ENCODE peak calls at places on chromosomes 16 and 17, in nine cellular contexts. C is uterus, P is prostate gland, K is IMR-90, M is heart left ventricle, S is stomach, U is adrenal gland, H is spleen, A is K562. V is an unnamed sample.

GRCh38 chr17:78736526-78737079 is 45.5 kb downstream of the CYTH1 start:
- DNase-seq in A (peak), C (peak), U (peak), H (peak), M (peak), S (peak), P (peak), K (no peak), V (peak)

GRCh38 chr17:76529224-76529642 is 8.3 kb downstream of the CYGB start:
- DNase-seq in K (peak), P (peak), C (peak), U (no peak), H (no peak), A (no peak), S (peak), M (peak), V (peak)

GRCh38 chr17:1783834-1784611 is 22.2 kb downstream of the SERPINF1 start:
- DNase-seq in K (peak), S (peak), H (peak), P (peak), A (peak), C (peak), M (no peak), U (peak), V (peak)

GRCh38 chr16:23128056-23128455 is 21.2 kb downstream of the USP31 start:
- DNase-seq in K (no peak), M (no peak), S (no peak), P (no peak), A (no peak), C (no peak), U (no peak), H (no peak), V (no peak)

GRCh38 chr16:56316545-56316944 is 108.8 kb downstream of the AMFR start:
- DNase-seq in A (no peak), U (no peak), S (no peak), M (no peak), P (no peak), H (no peak), C (no peak), K (no peak), V (no peak)

GRCh38 chr16:8589293-8590160 is 784 bp downstream of the TMEM114 start:
- DNase-seq in C (no peak), H (no peak), S (no peak), U (no peak), K (no peak), M (no peak), A (no peak), P (no peak), V (no peak)

GRCh38 chr17:12088035-12088434 is 67.4 kb downstream of the MAP2K4 start:
- DNase-seq in S (no peak), A (no peak), M (no peak), P (no peak), H (no peak), K (no peak), U (no peak), C (no peak), V (no peak)

GRCh38 chr16:49504626-49505025 is 131.0 kb downstream of the C16orf78 start:
- DNase-seq in S (no peak), K (no peak), H (peak), P (no peak), U (no peak), A (no peak), M (no peak), C (no peak), V (no peak)

GRCh38 chr17:62678214-62678919 is 50.9 kb downstream of the MRC2 start:
- DNase-seq in S (no peak), U (no peak), H (no peak), A (no peak), C (no peak), P (no peak), M (peak), K (no peak), V (peak)

GRCh38 chr16:75529056-75529905 is 6.6 kb downstream of the CHST5 start:
- DNase-seq in C (no peak), K (no peak), U (no peak), S (no peak), M (no peak), H (no peak), P (no peak), A (no peak), V (no peak)
- TF ChIP-seq POLR2A in C (no peak), K (no peak), U (no peak), S (no peak), M (no peak), H (no peak), P (no peak), A (no peak), V (no peak)

DNA sequence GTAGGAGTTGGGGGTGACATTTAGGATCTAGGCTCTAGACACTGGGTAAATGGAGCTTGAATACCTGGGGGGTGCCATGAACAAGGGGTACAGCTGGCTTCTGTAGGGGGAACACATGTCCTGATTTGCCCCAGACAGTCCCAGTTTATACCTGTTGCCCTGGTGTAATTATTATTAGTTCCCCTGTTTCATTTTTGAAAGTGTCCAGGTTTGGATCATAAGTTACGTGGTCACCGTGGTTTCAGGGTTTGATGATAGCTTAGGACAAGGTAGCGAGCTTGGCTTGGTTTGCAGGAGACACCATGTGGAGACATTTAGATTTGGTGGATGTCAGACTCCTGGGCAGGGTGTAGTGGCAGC is 5.5 kb downstream of the MLLT6 start:
- DNase-seq in P (no peak), U (no peak), S (no peak), C (no peak), M (no peak), H (no peak), A (no peak), K (no peak), V (no peak)
- TF ChIP-seq POLR2A in P (no peak), U (no peak), S (no peak), C (no peak), M (no peak), H (no peak), A (no peak), K (no peak), V (no peak)

GRCh38 chr17:55238197-55238930 is 26.4 kb upstream of the HLF start:
- DNase-seq in K (peak), S (peak), A (peak), M (peak), U (peak), C (peak), H (peak), P (peak), V (peak)
- TF ChIP-seq POLR2A in K (no peak), S (no peak), A (no peak), M (no peak), U (peak), C (peak), H (no peak), P (peak), V (no peak)

GRCh38 chr16:2866422-2866821 is 8.5 kb upstream of the PRSS22 start:
- DNase-seq in H (no peak), A (no peak), S (no peak), C (no peak), P (no peak), U (no peak), K (no peak), M (no peak), V (no peak)

GRCh38 chr16:2867661-2867986 is 9.7 kb upstream of the PRSS22 start:
- DNase-seq in K (no peak), H (no peak), P (no peak), C (no peak), U (no peak), M (no peak), S (no peak), A (no peak), V (no peak)

GRCh38 chr16:2869502-2870064 is 11.6 kb upstream of the PRSS22 start:
- DNase-seq in C (no peak), U (no peak), A (no peak), K (no peak), S (no peak), P (no peak), H (peak), M (no peak), V (no peak)

GRCh38 chr16:2871926-2872325 is 11.1 kb upstream of the FLYWCH2 start:
- DNase-seq in M (no peak), K (no peak), A (no peak), H (no peak), S (no peak), C (no peak), U (no peak), P (no peak), V (no peak)

GRCh38 chr16:2867987-2868789 is 10.2 kb upstream of the PRSS22 start:
- DNase-seq in H (peak), S (peak), C (peak), K (peak), M (peak), P (peak), A (peak), U (peak), V (peak)
- TF ChIP-seq POLR2A in H (no peak), S (no peak), C (peak), K (peak), M (no peak), P (no peak), A (peak), U (peak), V (peak)

GRCh38 chr16:85796599-85796998 is 2.7 kb downstream of the EMC8 start:
- DNase-seq in M (no peak), U (no peak), K (no peak), A (no peak), S (no peak), P (no peak), H (no peak), C (no peak), V (no peak)

GRCh38 chr16:85800321-85800669 is 800 bp downstream of the COX4I1 start:
- DNase-seq in P (no peak), K (no peak), U (no peak), H (no peak), M (no peak), A (peak), S (no peak), C (no peak), V (no peak)

GRCh38 chr16:85798901-85799496 is 345 bp downstream of the EMC8 start:
- DNase-seq in U (no peak), M (peak), S (no peak), H (peak), A (peak), P (no peak), C (no peak), K (peak), V (no peak)

GRCh38 chr16:85798283-85798776 is 1.0 kb downstream of the EMC8 start:
- DNase-seq in C (no peak), H (no peak), M (no peak), A (peak), U (no peak), K (peak), S (no peak), P (no peak), V (no peak)

DNA sequence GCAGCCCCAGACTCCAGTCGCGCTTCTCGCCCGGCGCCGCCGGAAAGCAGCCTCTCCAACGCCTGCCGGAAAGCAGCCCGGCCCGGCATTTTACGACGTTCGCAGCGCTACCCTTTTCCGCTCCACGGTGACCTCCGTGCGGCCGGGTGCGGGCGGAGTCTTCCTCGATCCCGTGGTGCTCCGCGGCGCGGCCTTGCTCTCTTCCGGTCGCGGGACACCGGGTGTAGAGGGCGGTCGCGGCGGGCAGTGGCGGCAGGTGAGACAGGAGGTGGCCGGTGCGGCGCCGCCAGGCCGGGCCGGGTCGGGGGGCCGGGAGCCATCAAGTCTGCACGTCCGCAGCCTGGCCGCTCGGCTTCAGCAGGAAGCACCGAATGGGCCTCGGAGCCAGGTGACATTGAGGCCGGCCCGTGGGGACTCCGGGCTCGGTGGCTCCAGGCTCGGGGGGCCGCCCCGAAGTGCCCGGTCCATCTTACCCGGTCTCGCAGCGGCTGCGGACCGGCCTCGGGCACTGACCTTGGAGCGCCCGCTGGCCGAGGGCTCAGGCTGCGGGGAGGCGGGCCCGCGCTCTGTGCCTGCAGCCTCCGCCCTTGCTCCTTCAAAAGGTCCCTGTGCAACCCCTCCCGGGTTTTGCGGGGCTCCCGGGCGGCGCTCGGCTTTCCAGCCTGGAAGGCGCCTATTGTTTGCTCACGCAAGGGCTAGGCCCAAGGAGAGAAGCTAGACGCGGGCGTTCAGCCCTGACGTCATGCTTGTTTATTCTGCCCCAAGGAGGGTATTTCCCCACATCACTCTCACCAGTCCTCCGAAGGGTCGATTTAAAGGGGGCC is at the start of the genes COX4I1 and EMC8:
- DNase-seq in U (peak), P (peak), C (peak), K (peak), A (peak), H (peak), S (peak), M (peak), V (peak)
- TF ChIP-seq POLR2A in U (peak), P (peak), C (peak), K (peak), A (peak), H (peak), S (no peak), M (peak), V (peak)

GRCh38 chr17:28726912-28727726 is 1.1 kb upstream of the TLCD1 start:
- DNase-seq in K (peak), C (peak), M (peak), P (peak), A (peak), H (peak), U (peak), S (peak), V (peak)
- TF ChIP-seq POLR2A in K (peak), C (peak), M (no peak), P (no peak), A (peak), H (no peak), U (peak), S (no peak), V (no peak)

DNA sequence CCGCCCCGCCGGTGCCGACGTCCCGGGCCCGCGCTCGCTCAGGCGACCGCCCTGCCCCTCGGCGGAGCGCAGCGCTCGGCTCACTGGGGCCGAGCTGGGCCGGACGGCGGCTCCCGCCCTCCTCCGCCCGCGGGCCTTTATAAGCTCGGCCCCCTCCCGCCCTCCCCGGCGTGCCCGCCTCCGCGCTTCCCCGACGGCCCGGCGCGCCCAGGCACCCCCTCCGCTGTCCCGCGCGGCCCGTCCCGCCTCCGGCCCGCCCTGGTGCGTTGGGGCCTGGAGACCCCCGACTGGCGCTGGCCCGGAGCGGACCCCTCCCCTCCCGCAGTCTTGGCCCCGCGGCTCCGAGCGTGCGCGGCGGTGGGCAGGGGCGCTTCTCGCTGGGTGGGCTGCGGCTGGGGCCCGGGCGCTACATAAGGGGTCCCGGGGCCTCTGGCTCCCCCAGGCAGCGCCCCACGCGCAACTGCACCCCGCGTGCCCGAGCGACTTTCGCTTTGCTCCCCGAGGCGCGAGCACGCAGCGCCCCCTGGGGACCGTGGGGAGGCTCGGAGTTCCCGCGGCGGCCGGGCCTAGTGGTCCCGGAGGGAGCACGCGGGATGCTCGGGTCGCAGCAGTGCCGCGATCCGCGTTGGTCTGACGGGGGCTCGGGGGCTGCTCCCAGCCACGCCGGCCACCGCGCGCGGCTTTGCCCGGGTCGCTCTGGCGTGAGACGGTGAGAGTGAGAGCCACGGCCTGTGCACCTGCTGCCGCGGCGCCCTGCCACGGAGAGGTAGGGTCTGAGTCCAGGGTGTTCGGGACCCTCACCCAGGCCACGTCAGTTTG is at the start of gene PIEZO1:
- DNase-seq in A (peak), S (peak), H (peak), C (peak), U (peak), M (peak), P (peak), K (peak), V (peak)
- TF ChIP-seq POLR2A in A (no peak), S (no peak), H (peak), C (peak), U (peak), M (no peak), P (peak), K (peak), V (no peak)

DNA sequence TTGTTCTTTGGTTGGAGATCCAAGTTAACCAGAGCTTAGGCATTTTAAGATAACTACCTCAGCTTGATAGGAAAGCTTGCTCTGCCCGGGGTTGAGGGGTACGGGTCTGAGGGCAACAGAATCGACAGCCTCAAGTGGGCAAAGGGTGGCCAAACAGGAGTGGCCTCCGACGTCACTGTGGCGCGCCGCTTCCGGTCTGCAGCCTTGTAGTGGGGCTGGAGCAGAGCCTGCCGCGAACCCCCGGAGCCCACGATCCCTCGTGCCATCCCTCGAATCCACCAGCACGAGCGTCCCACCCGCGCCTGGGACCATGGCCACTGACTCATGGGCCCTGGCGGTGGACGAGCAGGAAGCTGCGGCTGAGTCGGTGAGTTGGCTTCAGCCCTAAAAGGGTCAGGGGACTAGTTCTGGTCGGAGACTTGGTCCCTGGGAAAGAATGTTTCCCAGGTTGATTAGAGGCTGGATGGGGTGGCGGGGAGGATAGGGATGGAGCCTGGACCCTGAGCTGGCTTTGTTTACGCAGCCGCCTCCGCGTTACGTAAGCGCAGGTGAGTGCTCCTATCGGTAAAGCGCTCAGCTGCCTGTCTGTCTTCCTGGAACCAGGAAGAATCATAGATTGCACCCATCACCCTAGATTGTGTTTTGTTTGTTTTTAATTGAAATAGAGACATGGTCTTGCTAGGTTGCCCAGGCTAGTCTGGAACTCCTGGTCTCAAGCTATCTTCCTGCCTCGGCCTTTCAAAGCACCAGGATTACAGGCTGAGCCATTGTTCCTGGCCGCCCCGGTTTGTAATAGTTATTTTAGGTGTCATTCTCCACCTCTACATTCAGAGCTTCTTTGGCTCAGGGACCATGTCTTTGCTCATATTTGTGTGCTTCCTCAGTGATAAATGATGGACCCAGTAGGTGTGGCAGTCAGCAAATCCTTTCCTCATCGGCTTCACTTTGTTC is at the start of gene DDX19B:
- DNase-seq in P (peak), S (peak), U (peak), M (peak), H (peak), C (peak), A (peak), K (peak), V (peak)
- TF ChIP-seq POLR2A in P (no peak), S (no peak), U (peak), M (no peak), H (peak), C (peak), A (peak), K (peak), V (peak)

GRCh38 chr16:57484515-57485005 is 1.7 kb downstream of the DOK4 start:
- DNase-seq in A (no peak), U (no peak), H (no peak), K (no peak), M (no peak), S (no peak), C (no peak), P (no peak), V (no peak)

GRCh38 chr16:57486858-57487834 is 853 bp upstream of the DOK4 start:
- DNase-seq in C (no peak), H (peak), M (no peak), P (no peak), U (no peak), K (no peak), A (no peak), S (no peak), V (no peak)

GRCh38 chr16:57485091-57485915 is 990 bp downstream of the DOK4 start:
- DNase-seq in A (no peak), U (no peak), K (no peak), M (no peak), H (peak), C (no peak), P (no peak), S (peak), V (no peak)

GRCh38 chr16:57483725-57484514 is 2.4 kb downstream of the DOK4 start:
- DNase-seq in H (peak), P (peak), S (peak), M (no peak), A (no peak), K (no peak), U (no peak), C (peak), V (no peak)

DNA sequence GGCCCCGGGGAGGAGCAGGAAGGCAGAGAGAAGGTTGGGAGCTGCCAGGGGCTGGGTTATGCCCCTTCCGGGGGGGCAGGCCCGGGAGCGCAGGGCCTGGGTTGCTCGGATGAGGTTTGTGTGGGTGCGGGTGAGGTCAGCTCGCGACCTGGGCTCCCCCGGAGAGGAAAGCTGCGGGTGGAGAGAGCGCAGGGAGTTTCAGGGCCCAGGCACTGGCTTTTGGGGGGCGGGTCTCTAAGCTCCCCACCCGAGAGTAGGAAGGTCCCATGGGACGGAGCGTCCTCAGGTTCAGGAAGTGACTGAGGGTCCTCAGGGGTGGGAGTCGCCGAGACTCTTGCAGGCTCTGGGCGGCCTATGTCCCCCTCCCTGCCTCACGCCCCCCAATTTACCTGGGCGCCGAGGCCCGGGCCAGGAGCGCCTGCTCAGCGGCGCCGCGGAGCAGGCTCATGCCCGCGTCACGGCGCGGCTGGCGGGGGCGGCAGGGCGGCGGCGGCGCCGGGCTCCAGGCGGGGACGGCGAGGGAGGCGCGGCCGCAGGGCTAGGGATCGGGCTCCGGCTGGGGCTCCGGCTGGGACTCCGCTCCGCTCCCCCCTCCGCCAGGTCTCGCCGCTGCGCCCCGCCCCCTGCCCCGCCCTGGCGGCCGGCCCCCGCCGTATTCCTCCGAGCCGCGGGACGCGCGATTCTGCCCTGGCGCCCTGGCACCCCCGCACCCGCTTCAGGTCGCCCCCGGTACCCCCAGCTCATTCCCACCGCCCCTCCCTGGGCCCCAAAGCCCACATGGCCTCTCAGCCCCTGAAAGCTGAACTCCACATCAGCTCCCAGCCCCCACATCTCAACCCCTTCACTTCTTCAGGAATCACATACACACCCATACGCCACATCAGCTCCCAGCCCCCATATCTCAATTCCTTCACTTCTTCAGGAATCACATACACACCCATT is at the start of gene DOK4:
- DNase-seq in P (peak), H (peak), K (peak), A (peak), U (peak), M (peak), C (peak), S (peak), V (peak)
- TF ChIP-seq POLR2A in P (peak), H (no peak), K (no peak), A (no peak), U (peak), M (no peak), C (peak), S (no peak), V (no peak)